ENCODE peak calls at places on chromosomes 13 and 19, in five cellular contexts. Q is HFFc6, O is breast epithelium, G is Peyer's patch, J is testis. P is an unnamed sample.

GRCh38 chr13:53191091-53191490 is 162.5 kb downstream of the OLFM4 start:
- DNase-seq in Q (peak), O (no peak), G (no peak), J (no peak), P (no peak)

GRCh38 chr13:51643114-51643881 is 59.0 kb downstream of the WDFY2 start:
- DNase-seq in Q (peak), O (no peak), G (no peak), J (no peak), P (no peak)

GRCh38 chr19:2426661-2427322 is 594 bp downstream of the TIMM13 start:
- DNase-seq in Q (no peak), O (no peak), G (no peak), J (peak), P (no peak)

GRCh38 chr13:97723655-97724054 is 229.8 kb upstream of the IPO5 start:
- DNase-seq in Q (no peak), O (no peak), G (no peak), J (no peak), P (no peak)

GRCh38 chr13:110230661-110231347 is 76.2 kb downstream of the COL4A1 start:
- DNase-seq in Q (no peak), O (no peak), G (no peak), J (no peak), P (no peak)

GRCh38 chr19:40603071-40603718 is 2.0 kb downstream of the LTBP4 start:
- DNase-seq in Q (peak), O (no peak), G (no peak), J (no peak), P (no peak)

GRCh38 chr19:41428481-41428859 is 1.3 kb upstream of the B3GNT8 start:
- DNase-seq in Q (no peak), O (no peak), G (no peak), J (no peak), P (no peak)

GRCh38 chr13:97976551-97977375 is 23.3 kb downstream of the IPO5 start:
- DNase-seq in Q (no peak), O (peak), G (no peak), J (peak), P (no peak)

GRCh38 chr13:64992314-64992713 is 2237.8 kb downstream of the PCDH9 start:
- DNase-seq in Q (no peak), O (no peak), G (no peak), J (no peak), P (no peak)

GRCh38 chr13:23898101-23898500 is 799 bp upstream of the C1QTNF9B start:
- DNase-seq in Q (no peak), O (no peak), G (no peak), J (no peak), P (no peak)

GRCh38 chr19:35675589-35676140 is 9.3 kb downstream of the UPK1A start:
- DNase-seq in Q (no peak), O (no peak), G (no peak), J (no peak), P (no peak)
- TF ChIP-seq CTCF in Q (no peak), O (no peak), G (no peak), J (no peak), P (no peak)

GRCh38 chr13:33487575-33488243 is 202.2 kb upstream of the STARD13 start:
- DNase-seq in Q (peak), O (no peak), G (no peak), J (peak), P (no peak)
- TF ChIP-seq CTCF in Q (peak), O (no peak), G (peak), J (peak), P (no peak)

GRCh38 chr19:39252458-39252857 is 3.8 kb upstream of the IFNL4 start:
- DNase-seq in Q (no peak), O (no peak), G (no peak), J (no peak), P (no peak)
- TF ChIP-seq CTCF in Q (no peak), O (no peak), G (no peak), J (no peak), P (no peak)

DNA sequence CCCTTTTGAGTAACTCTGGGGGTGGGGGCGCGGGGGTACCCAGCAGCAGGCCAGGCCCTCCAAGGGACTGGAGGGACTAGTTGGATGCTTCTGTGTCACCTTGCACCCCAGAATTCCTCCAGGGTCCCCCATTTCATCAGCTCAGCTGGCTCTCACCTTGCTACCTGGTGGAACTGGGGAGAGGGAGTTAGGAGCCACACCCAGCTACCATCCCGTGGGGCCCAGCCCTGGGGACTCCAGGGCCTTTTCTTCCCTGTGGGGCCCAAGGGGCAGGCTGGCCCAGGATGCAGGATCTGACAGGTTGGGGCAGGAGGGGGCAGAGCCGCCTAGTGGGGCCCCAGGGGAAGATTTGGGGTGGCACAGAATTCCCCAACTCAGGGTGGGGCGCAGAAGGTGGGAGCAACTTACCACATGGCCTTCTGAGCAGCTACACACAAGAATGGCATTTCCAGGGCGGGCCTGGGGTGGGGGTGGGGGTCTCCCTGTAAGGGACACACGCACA is 32.8 kb upstream of the NANOS3 start:
- DNase-seq in Q (no peak), O (no peak), G (no peak), J (no peak), P (no peak)
- TF ChIP-seq CTCF in Q (no peak), O (no peak), G (no peak), J (no peak), P (no peak)

DNA sequence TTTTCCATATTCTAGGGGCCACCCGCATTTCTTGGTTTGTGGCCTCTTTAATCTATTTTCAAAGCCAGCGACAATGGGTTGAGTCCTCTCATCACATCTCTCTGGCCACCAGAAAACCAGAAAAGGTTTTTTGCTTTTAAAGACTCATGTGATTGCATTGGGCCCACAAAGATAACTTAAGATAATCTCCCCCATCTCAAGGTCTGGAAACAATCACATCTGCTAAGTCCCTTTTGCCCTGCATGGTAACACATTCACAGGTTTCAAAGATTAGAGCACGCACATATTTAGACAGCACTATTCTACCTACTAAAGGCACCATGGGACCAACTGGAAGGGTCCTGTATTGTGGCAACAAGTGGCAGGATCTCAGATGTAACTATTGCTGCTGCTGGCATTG is 147.0 kb upstream of the MIR17HG start:
- DNase-seq in Q (no peak), O (no peak), G (no peak), J (no peak), P (no peak)
- TF ChIP-seq CTCF in Q (no peak), O (no peak), G (no peak), J (no peak), P (no peak)

GRCh38 chr19:10005632-10006334 is 4.5 kb downstream of the COL5A3 start:
- DNase-seq in Q (no peak), O (no peak), G (no peak), J (no peak), P (no peak)

GRCh38 chr19:10006335-10006708 is 4.0 kb downstream of the COL5A3 start:
- DNase-seq in Q (no peak), O (no peak), G (no peak), J (peak), P (no peak)

GRCh38 chr19:10006752-10007323 is 3.5 kb downstream of the COL5A3 start:
- DNase-seq in Q (no peak), O (no peak), G (no peak), J (no peak), P (no peak)

GRCh38 chr19:10003271-10003670 is 7.0 kb downstream of the COL5A3 start:
- DNase-seq in Q (no peak), O (no peak), G (no peak), J (no peak), P (no peak)

GRCh38 chr19:10004617-10005016 is 5.7 kb downstream of the COL5A3 start:
- DNase-seq in Q (no peak), O (no peak), G (no peak), J (no peak), P (no peak)
- TF ChIP-seq CTCF in Q (no peak), O (no peak), G (no peak), J (no peak), P (no peak)

P was measured in omental fat pad.